ENCODE peak calls at places on chromosomes 12 and 14, in nine cellular contexts. One of them, this sample, is unnamed.

GRCh38 chr12:113208041-113208934 is 13.0 kb upstream of the TPCN1 start:
- DNase-seq in activated CD8-positive, alpha-beta T cell treated with anti-CD3 and anti-CD28 coated beads, Interleukin-2, amount 10 ng/mL, durations not matched to agents 7 days and 5 days: peak
- DNase-seq in SK-N-SH: no peak
- DNase-seq in fibroblast of mammary gland: peak
- DNase-seq in activated naive CD8-positive, alpha-beta T cell treated with anti-CD3 and anti-CD28 coated beads, Interleukin-2, amount 50 U/mL, for 24 hours: peak
- DNase-seq in stimulated activated effector memory CD8-positive, alpha-beta T cell treated with anti-CD3 and anti-CD28 coated beads, Interleukin-12 subunit alpha, Interleukin-12 subunit beta, amount 100 ng/mL, for 72 hours: peak
- DNase-seq in NCI-H1092: no peak
- DNase-seq in GM18507: peak
- DNase-seq in H7: no peak
- DNase-seq in this sample: peak

GRCh38 chr14:84006643-84007137 is 1523.3 kb upstream of the FLRT2 start:
- DNase-seq in activated CD8-positive, alpha-beta T cell treated with anti-CD3 and anti-CD28 coated beads, Interleukin-2, amount 10 ng/mL, durations not matched to agents 7 days and 5 days: no peak
- DNase-seq in SK-N-SH: no peak
- DNase-seq in fibroblast of mammary gland: no peak
- DNase-seq in activated naive CD8-positive, alpha-beta T cell treated with anti-CD3 and anti-CD28 coated beads, Interleukin-2, amount 50 U/mL, for 24 hours: no peak
- DNase-seq in stimulated activated effector memory CD8-positive, alpha-beta T cell treated with anti-CD3 and anti-CD28 coated beads, Interleukin-12 subunit alpha, Interleukin-12 subunit beta, amount 100 ng/mL, for 72 hours: no peak
- DNase-seq in NCI-H1092: peak
- DNase-seq in GM18507: no peak
- DNase-seq in H7: no peak
- DNase-seq in this sample: no peak

GRCh38 chr14:74135386-74135785 is 50.6 kb downstream of the LIN52 start:
- DNase-seq in activated CD8-positive, alpha-beta T cell treated with anti-CD3 and anti-CD28 coated beads, Interleukin-2, amount 10 ng/mL, durations not matched to agents 7 days and 5 days: no peak
- DNase-seq in SK-N-SH: no peak
- DNase-seq in fibroblast of mammary gland: peak
- DNase-seq in activated naive CD8-positive, alpha-beta T cell treated with anti-CD3 and anti-CD28 coated beads, Interleukin-2, amount 50 U/mL, for 24 hours: no peak
- DNase-seq in stimulated activated effector memory CD8-positive, alpha-beta T cell treated with anti-CD3 and anti-CD28 coated beads, Interleukin-12 subunit alpha, Interleukin-12 subunit beta, amount 100 ng/mL, for 72 hours: no peak
- DNase-seq in NCI-H1092: no peak
- DNase-seq in GM18507: no peak
- DNase-seq in H7: no peak
- DNase-seq in this sample: no peak

GRCh38 chr14:21240417-21240816 is 28.8 kb downstream of the HNRNPC start:
- DNase-seq in activated CD8-positive, alpha-beta T cell treated with anti-CD3 and anti-CD28 coated beads, Interleukin-2, amount 10 ng/mL, durations not matched to agents 7 days and 5 days: no peak
- DNase-seq in SK-N-SH: no peak
- DNase-seq in fibroblast of mammary gland: no peak
- DNase-seq in activated naive CD8-positive, alpha-beta T cell treated with anti-CD3 and anti-CD28 coated beads, Interleukin-2, amount 50 U/mL, for 24 hours: no peak
- DNase-seq in stimulated activated effector memory CD8-positive, alpha-beta T cell treated with anti-CD3 and anti-CD28 coated beads, Interleukin-12 subunit alpha, Interleukin-12 subunit beta, amount 100 ng/mL, for 72 hours: no peak
- DNase-seq in NCI-H1092: no peak
- DNase-seq in GM18507: no peak
- DNase-seq in H7: no peak
- DNase-seq in this sample: no peak

GRCh38 chr14:49886523-49886922 is 6.4 kb upstream of the ARF6 start:
- DNase-seq in activated CD8-positive, alpha-beta T cell treated with anti-CD3 and anti-CD28 coated beads, Interleukin-2, amount 10 ng/mL, durations not matched to agents 7 days and 5 days: no peak
- DNase-seq in SK-N-SH: no peak
- DNase-seq in fibroblast of mammary gland: no peak
- DNase-seq in activated naive CD8-positive, alpha-beta T cell treated with anti-CD3 and anti-CD28 coated beads, Interleukin-2, amount 50 U/mL, for 24 hours: no peak
- DNase-seq in stimulated activated effector memory CD8-positive, alpha-beta T cell treated with anti-CD3 and anti-CD28 coated beads, Interleukin-12 subunit alpha, Interleukin-12 subunit beta, amount 100 ng/mL, for 72 hours: no peak
- DNase-seq in NCI-H1092: no peak
- DNase-seq in GM18507: no peak
- DNase-seq in H7: no peak
- DNase-seq in this sample: no peak

GRCh38 chr14:106308839-106309389 is 782.5 kb downstream of the TMEM121 start:
- DNase-seq in activated CD8-positive, alpha-beta T cell treated with anti-CD3 and anti-CD28 coated beads, Interleukin-2, amount 10 ng/mL, durations not matched to agents 7 days and 5 days: peak
- DNase-seq in SK-N-SH: peak
- DNase-seq in fibroblast of mammary gland: peak
- DNase-seq in activated naive CD8-positive, alpha-beta T cell treated with anti-CD3 and anti-CD28 coated beads, Interleukin-2, amount 50 U/mL, for 24 hours: peak
- DNase-seq in stimulated activated effector memory CD8-positive, alpha-beta T cell treated with anti-CD3 and anti-CD28 coated beads, Interleukin-12 subunit alpha, Interleukin-12 subunit beta, amount 100 ng/mL, for 72 hours: peak
- DNase-seq in NCI-H1092: no peak
- DNase-seq in GM18507: peak
- DNase-seq in H7: peak
- DNase-seq in this sample: peak

GRCh38 chr12:6772331-6772695 is at the start of gene LAG3:
- DNase-seq in activated CD8-positive, alpha-beta T cell treated with anti-CD3 and anti-CD28 coated beads, Interleukin-2, amount 10 ng/mL, durations not matched to agents 7 days and 5 days: peak
- DNase-seq in SK-N-SH: no peak
- DNase-seq in fibroblast of mammary gland: no peak
- DNase-seq in activated naive CD8-positive, alpha-beta T cell treated with anti-CD3 and anti-CD28 coated beads, Interleukin-2, amount 50 U/mL, for 24 hours: peak
- DNase-seq in stimulated activated effector memory CD8-positive, alpha-beta T cell treated with anti-CD3 and anti-CD28 coated beads, Interleukin-12 subunit alpha, Interleukin-12 subunit beta, amount 100 ng/mL, for 72 hours: no peak
- DNase-seq in NCI-H1092: no peak
- DNase-seq in GM18507: no peak
- DNase-seq in H7: peak
- DNase-seq in this sample: no peak

GRCh38 chr12:11653215-11653753 is 3.8 kb downstream of the ETV6 start:
- DNase-seq in activated CD8-positive, alpha-beta T cell treated with anti-CD3 and anti-CD28 coated beads, Interleukin-2, amount 10 ng/mL, durations not matched to agents 7 days and 5 days: peak
- DNase-seq in SK-N-SH: no peak
- DNase-seq in fibroblast of mammary gland: peak
- DNase-seq in activated naive CD8-positive, alpha-beta T cell treated with anti-CD3 and anti-CD28 coated beads, Interleukin-2, amount 50 U/mL, for 24 hours: peak
- DNase-seq in stimulated activated effector memory CD8-positive, alpha-beta T cell treated with anti-CD3 and anti-CD28 coated beads, Interleukin-12 subunit alpha, Interleukin-12 subunit beta, amount 100 ng/mL, for 72 hours: peak
- DNase-seq in NCI-H1092: no peak
- DNase-seq in GM18507: no peak
- DNase-seq in H7: no peak
- DNase-seq in this sample: no peak

GRCh38 chr12:113242018-113242418 is 20.8 kb downstream of the TPCN1 start:
- DNase-seq in activated CD8-positive, alpha-beta T cell treated with anti-CD3 and anti-CD28 coated beads, Interleukin-2, amount 10 ng/mL, durations not matched to agents 7 days and 5 days: no peak
- DNase-seq in SK-N-SH: no peak
- DNase-seq in fibroblast of mammary gland: peak
- DNase-seq in activated naive CD8-positive, alpha-beta T cell treated with anti-CD3 and anti-CD28 coated beads, Interleukin-2, amount 50 U/mL, for 24 hours: no peak
- DNase-seq in stimulated activated effector memory CD8-positive, alpha-beta T cell treated with anti-CD3 and anti-CD28 coated beads, Interleukin-12 subunit alpha, Interleukin-12 subunit beta, amount 100 ng/mL, for 72 hours: no peak
- DNase-seq in NCI-H1092: no peak
- DNase-seq in GM18507: no peak
- DNase-seq in H7: no peak
- DNase-seq in this sample: no peak

GRCh38 chr12:12837025-12837872 is 24.1 kb downstream of the DDX47 start:
- DNase-seq in activated CD8-positive, alpha-beta T cell treated with anti-CD3 and anti-CD28 coated beads, Interleukin-2, amount 10 ng/mL, durations not matched to agents 7 days and 5 days: peak
- DNase-seq in SK-N-SH: peak
- DNase-seq in fibroblast of mammary gland: peak
- DNase-seq in activated naive CD8-positive, alpha-beta T cell treated with anti-CD3 and anti-CD28 coated beads, Interleukin-2, amount 50 U/mL, for 24 hours: peak
- DNase-seq in stimulated activated effector memory CD8-positive, alpha-beta T cell treated with anti-CD3 and anti-CD28 coated beads, Interleukin-12 subunit alpha, Interleukin-12 subunit beta, amount 100 ng/mL, for 72 hours: no peak
- DNase-seq in NCI-H1092: peak
- DNase-seq in GM18507: peak
- DNase-seq in H7: peak
- DNase-seq in this sample: no peak

GRCh38 chr14:96688629-96689028 is 108.6 kb upstream of the VRK1 start:
- DNase-seq in activated CD8-positive, alpha-beta T cell treated with anti-CD3 and anti-CD28 coated beads, Interleukin-2, amount 10 ng/mL, durations not matched to agents 7 days and 5 days: no peak
- DNase-seq in SK-N-SH: no peak
- DNase-seq in fibroblast of mammary gland: no peak
- DNase-seq in activated naive CD8-positive, alpha-beta T cell treated with anti-CD3 and anti-CD28 coated beads, Interleukin-2, amount 50 U/mL, for 24 hours: no peak
- DNase-seq in stimulated activated effector memory CD8-positive, alpha-beta T cell treated with anti-CD3 and anti-CD28 coated beads, Interleukin-12 subunit alpha, Interleukin-12 subunit beta, amount 100 ng/mL, for 72 hours: no peak
- DNase-seq in NCI-H1092: no peak
- DNase-seq in GM18507: no peak
- DNase-seq in H7: no peak
- DNase-seq in this sample: no peak

GRCh38 chr12:116040412-116040811 is 237.1 kb downstream of the MED13L start:
- DNase-seq in activated CD8-positive, alpha-beta T cell treated with anti-CD3 and anti-CD28 coated beads, Interleukin-2, amount 10 ng/mL, durations not matched to agents 7 days and 5 days: no peak
- DNase-seq in SK-N-SH: no peak
- DNase-seq in fibroblast of mammary gland: peak
- DNase-seq in activated naive CD8-positive, alpha-beta T cell treated with anti-CD3 and anti-CD28 coated beads, Interleukin-2, amount 50 U/mL, for 24 hours: no peak
- DNase-seq in stimulated activated effector memory CD8-positive, alpha-beta T cell treated with anti-CD3 and anti-CD28 coated beads, Interleukin-12 subunit alpha, Interleukin-12 subunit beta, amount 100 ng/mL, for 72 hours: no peak
- DNase-seq in NCI-H1092: no peak
- DNase-seq in GM18507: no peak
- DNase-seq in H7: no peak
- DNase-seq in this sample: no peak

GRCh38 chr12:115570271-115570777 is 707.2 kb downstream of the MED13L start:
- DNase-seq in activated CD8-positive, alpha-beta T cell treated with anti-CD3 and anti-CD28 coated beads, Interleukin-2, amount 10 ng/mL, durations not matched to agents 7 days and 5 days: no peak
- DNase-seq in SK-N-SH: peak
- DNase-seq in fibroblast of mammary gland: peak
- DNase-seq in activated naive CD8-positive, alpha-beta T cell treated with anti-CD3 and anti-CD28 coated beads, Interleukin-2, amount 50 U/mL, for 24 hours: no peak
- DNase-seq in stimulated activated effector memory CD8-positive, alpha-beta T cell treated with anti-CD3 and anti-CD28 coated beads, Interleukin-12 subunit alpha, Interleukin-12 subunit beta, amount 100 ng/mL, for 72 hours: no peak
- DNase-seq in NCI-H1092: no peak
- DNase-seq in GM18507: no peak
- DNase-seq in H7: peak
- DNase-seq in this sample: no peak

GRCh38 chr12:31339831-31340622 is 14.1 kb upstream of the SINHCAF start:
- DNase-seq in activated CD8-positive, alpha-beta T cell treated with anti-CD3 and anti-CD28 coated beads, Interleukin-2, amount 10 ng/mL, durations not matched to agents 7 days and 5 days: no peak
- DNase-seq in SK-N-SH: no peak
- DNase-seq in fibroblast of mammary gland: no peak
- DNase-seq in activated naive CD8-positive, alpha-beta T cell treated with anti-CD3 and anti-CD28 coated beads, Interleukin-2, amount 50 U/mL, for 24 hours: no peak
- DNase-seq in stimulated activated effector memory CD8-positive, alpha-beta T cell treated with anti-CD3 and anti-CD28 coated beads, Interleukin-12 subunit alpha, Interleukin-12 subunit beta, amount 100 ng/mL, for 72 hours: no peak
- DNase-seq in NCI-H1092: no peak
- DNase-seq in GM18507: no peak
- DNase-seq in H7: peak
- DNase-seq in this sample: no peak

GRCh38 chr12:93736640-93737178 is 59.5 kb downstream of the CRADD start:
- DNase-seq in activated CD8-positive, alpha-beta T cell treated with anti-CD3 and anti-CD28 coated beads, Interleukin-2, amount 10 ng/mL, durations not matched to agents 7 days and 5 days: no peak
- DNase-seq in SK-N-SH: no peak
- DNase-seq in fibroblast of mammary gland: no peak
- DNase-seq in activated naive CD8-positive, alpha-beta T cell treated with anti-CD3 and anti-CD28 coated beads, Interleukin-2, amount 50 U/mL, for 24 hours: no peak
- DNase-seq in stimulated activated effector memory CD8-positive, alpha-beta T cell treated with anti-CD3 and anti-CD28 coated beads, Interleukin-12 subunit alpha, Interleukin-12 subunit beta, amount 100 ng/mL, for 72 hours: no peak
- DNase-seq in NCI-H1092: no peak
- DNase-seq in GM18507: no peak
- DNase-seq in H7: no peak
- DNase-seq in this sample: no peak

This sample was measured in effector CD4-positive, alpha-beta T cell.